ENCODE peak calls at places on chromosomes 16 and 17, in four cellular contexts. One of them, this sample, is unnamed.
A peak's percentile ranks its signal among the peaks of the same experiment; 100 is the strongest.

GRCh38 chr17:12519956-12520594 is 145.6 kb upstream of the MYOCD start:
- DNase-seq in left kidney: no peak
- DNase-seq in hypothalamus: no peak
- DNase-seq in HT-29: no peak
- DNase-seq in this sample: peak; percentile 67

GRCh38 chr17:77445908-77446535 is 305.3 kb downstream of the SEC14L1 start:
- DNase-seq in left kidney: no peak
- DNase-seq in HT-29: peak; percentile 56
- DNase-seq in hypothalamus: no peak
- DNase-seq in this sample: no peak

GRCh38 chr17:45143767-45144198 is 4.5 kb upstream of the HEXIM1 start:
- DNase-seq in left kidney: peak; percentile 85
- DNase-seq in hypothalamus: peak; percentile 55
- DNase-seq in HT-29: no peak
- DNase-seq in this sample: peak; percentile 82

GRCh38 chr16:87956771-87957279 is 5.6 kb downstream of the BANP start:
- DNase-seq in left kidney: peak; percentile 92
- DNase-seq in HT-29: peak; percentile 19
- DNase-seq in hypothalamus: no peak
- DNase-seq in this sample: no peak

GRCh38 chr16:59905628-59906027 is 1171.5 kb upstream of the GOT2 start:
- DNase-seq in HT-29: no peak
- DNase-seq in left kidney: no peak
- DNase-seq in hypothalamus: no peak
- DNase-seq in this sample: no peak

GRCh38 chr17:62750502-62751349 is 57.4 kb downstream of the MARCHF10 start:
- DNase-seq in HT-29: no peak
- DNase-seq in left kidney: peak; percentile 85
- DNase-seq in hypothalamus: no peak
- DNase-seq in this sample: peak; percentile 77

GRCh38 chr17:206941-207560 is 25.6 kb upstream of the DOC2B start:
- DNase-seq in left kidney: no peak
- DNase-seq in HT-29: no peak
- DNase-seq in hypothalamus: peak; percentile 25
- DNase-seq in this sample: no peak

GRCh38 chr17:71959129-71959528 is 161.7 kb upstream of the SOX9 start:
- DNase-seq in left kidney: no peak
- DNase-seq in hypothalamus: no peak
- DNase-seq in HT-29: peak; percentile 10
- DNase-seq in this sample: no peak

GRCh38 chr16:24291932-24292331 is 35.8 kb downstream of the CACNG3 start:
- DNase-seq in left kidney: no peak
- DNase-seq in HT-29: no peak
- DNase-seq in hypothalamus: no peak
- DNase-seq in this sample: no peak

GRCh38 chr16:57535680-57536305 is 578 bp downstream of the CCDC102A start:
- DNase-seq in left kidney: peak; percentile 96
- DNase-seq in HT-29: peak; percentile 75
- DNase-seq in hypothalamus: peak; percentile 86
- DNase-seq in this sample: peak; percentile 96

GRCh38 chr17:4938670-4939553 is 934 bp downstream of the SLC25A11 start:
- DNase-seq in HT-29: no peak
- DNase-seq in hypothalamus: no peak
- DNase-seq in left kidney: peak; percentile 68
- DNase-seq in this sample: peak; percentile 45

GRCh38 chr16:86913886-86914285 is 335.5 kb downstream of the FOXL1 start:
- DNase-seq in HT-29: no peak
- DNase-seq in left kidney: no peak
- DNase-seq in hypothalamus: no peak
- DNase-seq in this sample: no peak

GRCh38 chr17:34386343-34386924 is 23.4 kb upstream of the CCL1 start:
- DNase-seq in HT-29: no peak
- DNase-seq in hypothalamus: no peak
- DNase-seq in left kidney: no peak
- DNase-seq in this sample: peak; percentile 49

This sample was measured in islet precursor cell.